ENCODE peak calls at places on chromosomes 6 and 20, in seven cellular contexts. I, K, N, H, U, F and M are unnamed samples.

GRCh38 chr6:28589234-28589951 is 63.7 kb downstream of the GPX5 start:
- DNase-seq in K (peak; percentile 61), I (no peak), H (peak; percentile 78), F (peak; percentile 75), N (peak; percentile 93), U (peak; percentile 32), M (peak; percentile 97)

GRCh38 chr6:70860044-70860443 is 96.8 kb downstream of the B3GAT2 start:
- DNase-seq in N (no peak), H (peak; percentile 2), K (no peak), F (no peak), I (no peak), U (no peak), M (peak; percentile 25)

GRCh38 chr6:149884215-149884614 is 13.7 kb downstream of the RAET1E start:
- DNase-seq in I (peak; percentile 83), H (no peak), K (no peak), F (no peak), U (no peak), N (peak; percentile 55), M (peak; percentile 42)

GRCh38 chr6:30600576-30600975 is 16.5 kb downstream of the PPP1R10 start:
- DNase-seq in N (no peak), F (no peak), I (peak; percentile 69), H (no peak), U (no peak), K (no peak), M (no peak)

GRCh38 chr20:37870294-37870693 is 32.6 kb upstream of the VSTM2L start:
- DNase-seq in F (no peak), I (no peak), N (no peak), U (no peak), K (no peak), H (no peak), M (no peak)

GRCh38 chr6:73739097-73739496 is 43.1 kb downstream of the CD109 start:
- DNase-seq in H (peak; percentile 35), K (no peak), I (no peak), F (peak; percentile 6), U (no peak), N (peak; percentile 91), M (peak; percentile 76)

GRCh38 chr6:155107432-155108069 is 112.4 kb downstream of the TIAM2 start:
- DNase-seq in N (no peak), K (no peak), U (no peak), H (no peak), I (no peak), F (no peak), M (no peak)

GRCh38 chr6:117264487-117265424 is 602 bp upstream of the VGLL2 start:
- DNase-seq in N (peak; percentile 16), I (no peak), K (no peak), U (no peak), F (peak; percentile 25), H (no peak), M (no peak)

GRCh38 chr6:139508023-139508422 is 133.6 kb upstream of the CITED2 start:
- DNase-seq in N (peak; percentile 46), F (no peak), H (no peak), K (no peak), I (no peak), U (no peak), M (peak; percentile 42)

GRCh38 chr6:38750968-38751615 is 36.0 kb downstream of the DNAH8 start:
- DNase-seq in F (no peak), N (no peak), U (no peak), I (no peak), K (no peak), H (no peak), M (no peak)

GRCh38 chr20:50517817-50518154 is 7.6 kb downstream of the PTPN1 start:
- DNase-seq in I (no peak), F (no peak), N (no peak), K (no peak), H (no peak), U (no peak), M (no peak)

GRCh38 chr6:43180985-43181384 is 1.0 kb upstream of the CUL9 start:
- DNase-seq in N (no peak), U (no peak), I (no peak), F (no peak), K (no peak), H (no peak), M (peak; percentile 14)

GRCh38 chr6:26124550-26125014 is 37.4 kb downstream of the HFE start:
- DNase-seq in N (no peak), F (no peak), I (no peak), K (no peak), U (peak; percentile 28), H (no peak), M (no peak)

GRCh38 chr6:76852776-76853175 is 610.5 kb downstream of the HTR1B start:
- DNase-seq in N (peak; percentile 41), F (no peak), H (no peak), I (no peak), K (no peak), U (no peak), M (peak; percentile 12)

GRCh38 chr6:89180112-89180511 is 34.3 kb downstream of the PM20D2 start:
- DNase-seq in N (no peak), I (no peak), H (no peak), K (no peak), U (no peak), F (no peak), M (no peak)

GRCh38 chr6:21245488-21245887 is 348.1 kb upstream of the SOX4 start:
- DNase-seq in F (no peak), H (no peak), N (no peak), I (no peak), K (no peak), U (no peak), M (no peak)

GRCh38 chr20:7523288-7523687 is 417.0 kb downstream of the HAO1 start:
- DNase-seq in K (no peak), U (no peak), I (no peak), F (no peak), H (no peak), N (no peak), M (no peak)

GRCh38 chr20:26218301-26218700 is 521.6 kb upstream of the ZNF337 start:
- DNase-seq in H (no peak), K (no peak), U (no peak), F (no peak), N (peak; percentile 8), I (no peak), M (no peak)

GRCh38 chr6:136656121-136656520 is 105.9 kb upstream of the MAP7 start:
- DNase-seq in K (no peak), H (no peak), F (no peak), N (no peak), I (no peak), U (no peak), M (peak; percentile 43)

GRCh38 chr6:128487746-128488145 is 32.7 kb downstream of the PTPRK start:
- DNase-seq in F (no peak), H (no peak), N (peak; percentile 70), K (no peak), U (no peak), I (no peak), M (peak; percentile 64)

GRCh38 chr6:25570608-25571007 is 81.4 kb upstream of the SCGN start:
- DNase-seq in U (no peak), N (no peak), H (no peak), K (no peak), I (no peak), F (no peak), M (no peak)

GRCh38 chr6:108767418-108768175 is 80.6 kb upstream of the ARMC2 start:
- DNase-seq in H (no peak), U (no peak), N (no peak), F (no peak), I (no peak), K (no peak), M (no peak)

GRCh38 chr20:23868321-23868720 is 11.2 kb downstream of the CST5 start:
- DNase-seq in U (no peak), K (no peak), I (no peak), F (no peak), H (no peak), N (no peak), M (no peak)

DNA sequence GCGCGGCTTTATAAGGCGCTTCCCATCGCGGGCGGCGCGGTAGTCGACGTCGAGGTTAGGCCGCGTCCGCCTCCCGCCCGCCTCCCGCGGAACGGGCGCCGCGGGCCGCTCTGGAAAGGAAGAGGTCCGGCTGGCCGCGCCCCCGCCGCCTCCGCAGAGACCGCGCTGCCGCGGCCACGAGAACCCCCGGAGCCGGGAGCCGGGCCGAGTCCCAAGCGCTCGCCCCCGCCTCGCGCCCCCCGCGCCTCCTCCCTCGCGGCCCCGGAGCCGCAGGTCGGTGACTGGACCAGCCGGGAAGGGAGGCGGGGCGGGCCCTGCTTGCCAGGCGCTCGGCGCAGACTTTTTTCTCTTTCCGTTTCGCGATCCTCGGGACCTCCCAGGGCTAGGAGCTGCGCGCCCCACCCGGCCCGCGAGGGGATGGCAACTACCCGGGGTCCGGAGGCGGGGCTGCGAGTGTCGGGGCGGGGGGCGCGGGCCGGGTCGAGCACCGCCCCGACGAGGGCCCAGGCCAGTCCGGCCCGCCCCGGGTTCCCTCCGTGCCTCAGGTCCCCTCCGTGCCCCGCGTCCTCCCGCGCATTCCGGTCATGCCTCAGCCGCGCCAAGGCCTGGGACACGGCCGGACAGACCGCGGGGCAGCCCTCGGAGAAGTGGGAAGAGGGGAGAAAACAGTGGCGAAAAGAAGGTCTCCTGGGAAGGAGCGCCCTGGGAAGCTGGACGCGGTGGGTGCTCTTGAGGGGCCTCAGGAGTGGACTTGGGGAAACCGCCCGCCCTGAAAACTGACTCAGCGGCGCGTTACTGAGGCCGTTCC is 421 bp upstream of the PXDC1 start:
- DNase-seq in I (peak; percentile 95), H (peak; percentile 69), N (peak; percentile 93), U (peak; percentile 77), K (peak; percentile 67), F (peak; percentile 90), M (peak; percentile 87)
- TF ChIP-seq CTCF in I (peak; percentile 56), H (peak; percentile 37), N (peak; percentile 14), U (peak; percentile 45), K (peak; percentile 57), F (peak; percentile 70), M (peak; percentile 1)

GRCh38 chr6:36546958-36547645 is at the start of gene STK38:
- DNase-seq in K (peak; percentile 89), F (peak; percentile 95), N (peak; percentile 88), I (peak; percentile 96), H (peak; percentile 47), U (peak; percentile 83), M (peak; percentile 85)
- TF ChIP-seq CTCF in K (peak; percentile 19), F (no peak), N (peak; percentile 12), I (no peak), H (peak; percentile 6), U (no peak), M (peak; percentile 11)

GRCh38 chr6:107601406-107601805 is 111.5 kb downstream of the SOBP start:
- DNase-seq in F (no peak), I (no peak), N (no peak), K (no peak), U (no peak), H (no peak), M (no peak)

GRCh38 chr6:107604549-107604948 is 114.6 kb downstream of the SOBP start:
- DNase-seq in I (no peak), H (no peak), N (no peak), F (no peak), K (no peak), U (no peak), M (no peak)

GRCh38 chr6:107600936-107601335 is 111.0 kb downstream of the SOBP start:
- DNase-seq in I (no peak), U (peak; percentile 13), K (no peak), H (peak; percentile 16), N (peak; percentile 77), F (peak; percentile 26), M (peak; percentile 12)

GRCh38 chr6:107600111-107600510 is 110.2 kb downstream of the SOBP start:
- DNase-seq in F (no peak), I (no peak), H (no peak), K (no peak), N (no peak), U (no peak), M (no peak)

GRCh38 chr6:107603029-107603428 is 113.1 kb downstream of the SOBP start:
- DNase-seq in K (no peak), I (no peak), F (no peak), U (no peak), H (no peak), N (no peak), M (no peak)
- TF ChIP-seq CTCF in K (no peak), I (no peak), F (no peak), U (no peak), H (no peak), N (no peak), M (no peak)

GRCh38 chr20:63735859-63736718 is at the start of gene LIME1:
- DNase-seq in F (no peak), K (no peak), U (no peak), H (no peak), I (peak; percentile 69), N (no peak), M (no peak)
- TF ChIP-seq CTCF in F (no peak), K (no peak), U (no peak), H (no peak), I (no peak), N (no peak), M (no peak)